ENCODE peak calls at places on chromosome 6, in four cellular contexts. Y, M, E and C are unnamed samples.

GRCh38 chr6:29602564-29603361 is 17.8 kb downstream of the OR2H2 start:
- DNase-seq in Y (no peak), M (no peak), E (no peak), C (peak)

GRCh38 chr6:44012078-44012493 is 115.2 kb downstream of the MRPL14 start:
- DNase-seq in Y (no peak), M (peak), E (no peak), C (no peak)

GRCh38 chr6:2748183-2748582 is 2.5 kb downstream of the MYLK4 start:
- DNase-seq in Y (no peak), M (no peak), E (no peak), C (peak)

GRCh38 chr6:113858605-113859348 is 1.6 kb downstream of the MARCKS start:
- DNase-seq in Y (peak), M (peak), E (peak), C (peak)

GRCh38 chr6:98639236-98639635 is 195.1 kb upstream of the POU3F2 start:
- DNase-seq in Y (no peak), M (no peak), E (no peak), C (no peak)

GRCh38 chr6:1498491-1499113 is 109.2 kb downstream of the FOXF2 start:
- DNase-seq in Y (no peak), M (no peak), E (no peak), C (no peak)

GRCh38 chr6:6984585-6985366 is 123.0 kb upstream of the RREB1 start:
- DNase-seq in Y (no peak), M (no peak), E (no peak), C (no peak)

GRCh38 chr6:168238159-168238887 is 81.3 kb downstream of the DACT2 start:
- DNase-seq in Y (no peak), M (no peak), E (no peak), C (no peak)

GRCh38 chr6:87182940-87183339 is 27.6 kb downstream of the ZNF292 start:
- DNase-seq in Y (no peak), M (no peak), E (no peak), C (no peak)

GRCh38 chr6:140344149-140344913 is 969.9 kb upstream of the CITED2 start:
- DNase-seq in Y (no peak), M (no peak), E (no peak), C (no peak)

GRCh38 chr6:26493258-26493657 is 6.8 kb upstream of the BTN1A1 start:
- DNase-seq in Y (no peak), M (no peak), E (no peak), C (no peak)

GRCh38 chr6:151130329-151130728 is 109.4 kb upstream of the AKAP12 start:
- DNase-seq in Y (peak), M (no peak), E (no peak), C (no peak)

GRCh38 chr6:25006565-25007001 is 70.8 kb upstream of the RIPOR2 start:
- DNase-seq in Y (peak), M (peak), E (peak), C (peak)

GRCh38 chr6:123803862-123804681 is at the start of gene NKAIN2:
- DNase-seq in Y (peak), M (no peak), E (peak), C (peak)

GRCh38 chr6:148497256-148497655 is 154.6 kb downstream of the SASH1 start:
- DNase-seq in Y (no peak), M (no peak), E (no peak), C (no peak)

GRCh38 chr6:39090036-39090435 is 24.9 kb downstream of the SAYSD1 start:
- DNase-seq in Y (no peak), M (peak), E (no peak), C (no peak)

GRCh38 chr6:157531169-157531985 is 150.4 kb downstream of the ZDHHC14 start:
- DNase-seq in Y (no peak), M (no peak), E (no peak), C (no peak)

GRCh38 chr6:109428889-109429477 is 11.4 kb downstream of the PPIL6 start:
- DNase-seq in Y (no peak), M (no peak), E (no peak), C (no peak)

GRCh38 chr6:75368151-75368779 is 83.7 kb upstream of the TMEM30A start:
- DNase-seq in Y (no peak), M (no peak), E (peak), C (peak)

GRCh38 chr6:143149771-143150170 is 89.1 kb downstream of the AIG1 start:
- DNase-seq in Y (no peak), M (no peak), E (no peak), C (no peak)

GRCh38 chr6:170476360-170476759 is 76.7 kb downstream of the PSMB1 start:
- DNase-seq in Y (no peak), M (peak), E (no peak), C (no peak)

GRCh38 chr6:109373762-109374161 is 8.5 kb downstream of the CD164 start:
- DNase-seq in Y (no peak), M (no peak), E (peak), C (no peak)

GRCh38 chr6:167962717-167963116 is 34.8 kb upstream of the KIF25 start:
- DNase-seq in Y (no peak), M (no peak), E (no peak), C (no peak)

GRCh38 chr6:15744824-15745402 is 82.1 kb upstream of the DTNBP1 start:
- DNase-seq in Y (no peak), M (peak), E (no peak), C (no peak)

GRCh38 chr6:12844284-12845223 is 128.0 kb downstream of the PHACTR1 start:
- DNase-seq in Y (peak), M (peak), E (no peak), C (peak)

GRCh38 chr6:34795836-34796425 is 4.0 kb downstream of the BLTP3A start:
- DNase-seq in Y (no peak), M (no peak), E (no peak), C (no peak)

GRCh38 chr6:141359953-141360352 is 772.8 kb upstream of the GJE1 start:
- DNase-seq in Y (no peak), M (no peak), E (no peak), C (no peak)

GRCh38 chr6:19731286-19731685 is 105.9 kb upstream of the ID4 start:
- DNase-seq in Y (no peak), M (no peak), E (no peak), C (no peak)

GRCh38 chr6:105495515-105495914 is 92.6 kb upstream of the PREP start:
- DNase-seq in Y (no peak), M (no peak), E (no peak), C (no peak)

GRCh38 chr6:13874191-13874549 is 50.6 kb upstream of the RNF182 start:
- DNase-seq in Y (no peak), M (no peak), E (no peak), C (no peak)

GRCh38 chr6:39204646-39205244 is 24.5 kb downstream of the KCNK5 start:
- DNase-seq in Y (no peak), M (no peak), E (no peak), C (no peak)

GRCh38 chr6:32424584-32424983 is 15.1 kb upstream of the HLA-DRA start:
- DNase-seq in Y (no peak), M (no peak), E (no peak), C (no peak)

GRCh38 chr6:168355716-168356522 is 36.3 kb upstream of the DACT2 start:
- DNase-seq in Y (no peak), M (no peak), E (peak), C (peak)

GRCh38 chr6:151452750-151453427 is 963 bp upstream of the RMND1 start:
- DNase-seq in Y (no peak), M (no peak), E (no peak), C (peak)

GRCh38 chr6:42320762-42321161 is 103.1 kb upstream of the MRPS10 start:
- DNase-seq in Y (no peak), M (no peak), E (no peak), C (no peak)

GRCh38 chr6:170125447-170126300 is 165.2 kb downstream of the DLL1 start:
- DNase-seq in Y (no peak), M (no peak), E (no peak), C (no peak)

GRCh38 chr6:103335412-103335811 is 1524.3 kb downstream of the HACE1 start:
- DNase-seq in Y (no peak), M (no peak), E (no peak), C (no peak)

GRCh38 chr6:135274561-135275293 is 93.6 kb downstream of the MYB start:
- DNase-seq in Y (no peak), M (no peak), E (no peak), C (no peak)